ENCODE peak calls at places on chromosome 7, in eight cellular contexts. C, G, J, Z, H, U, A and Y are unnamed samples.

GRCh38 chr7:102390697-102391484 is 5.3 kb upstream of the PRKRIP1 start:
- DNase-seq in C (peak; percentile 45), G (peak; percentile 72), J (peak; percentile 35), Z (peak; percentile 33), H (no peak), U (peak; percentile 92), A (peak; percentile 42), Y (peak; percentile 60)

GRCh38 chr7:66413379-66414114 is 208.4 kb downstream of the TPST1 start:
- DNase-seq in C (peak; percentile 68), G (peak; percentile 88), J (peak; percentile 66), Z (peak; percentile 88), H (peak; percentile 24), U (peak; percentile 89), A (peak; percentile 92), Y (peak; percentile 65)

GRCh38 chr7:15720849-15721471 is 34.5 kb upstream of the MEOX2 start:
- DNase-seq in C (no peak), G (peak; percentile 64), J (no peak), Z (no peak), H (peak; percentile 17), U (no peak), A (no peak), Y (peak; percentile 2)

GRCh38 chr7:1033546-1034145 is 10.7 kb upstream of the GPR146 start:
- DNase-seq in C (no peak), G (no peak), J (no peak), Z (no peak), H (no peak), U (no peak), A (no peak), Y (no peak)

GRCh38 chr7:140656548-140657515 is 15.9 kb upstream of the ADCK2 start:
- DNase-seq in C (no peak), G (peak; percentile 49), J (no peak), Z (no peak), H (no peak), U (peak; percentile 58), A (no peak), Y (no peak)

GRCh38 chr7:24123061-24123460 is 160.9 kb upstream of the NPY start:
- DNase-seq in C (no peak), G (no peak), J (no peak), Z (no peak), H (no peak), U (no peak), A (no peak), Y (no peak)

GRCh38 chr7:116888895-116889294 is 26.5 kb downstream of the CAPZA2 start:
- DNase-seq in C (no peak), G (no peak), J (no peak), Z (no peak), H (no peak), U (no peak), A (no peak), Y (no peak)

GRCh38 chr7:24464846-24465245 is 108.4 kb upstream of the PALS2 start:
- DNase-seq in C (no peak), G (no peak), J (no peak), Z (no peak), H (no peak), U (no peak), A (no peak), Y (no peak)

GRCh38 chr7:38839846-38840245 is 69.1 kb downstream of the VPS41 start:
- DNase-seq in C (no peak), G (no peak), J (no peak), Z (no peak), H (no peak), U (no peak), A (no peak), Y (no peak)

GRCh38 chr7:69883399-69883821 is 285.1 kb downstream of the AUTS2 start:
- DNase-seq in C (no peak), G (no peak), J (no peak), Z (no peak), H (no peak), U (no peak), A (no peak), Y (no peak)

GRCh38 chr7:130441408-130441854 is 615 bp upstream of the CEP41 start:
- DNase-seq in C (no peak), G (no peak), J (no peak), Z (no peak), H (no peak), U (no peak), A (no peak), Y (no peak)

GRCh38 chr7:1846331-1847065 is 176.4 kb downstream of the ELFN1 start:
- DNase-seq in C (no peak), G (no peak), J (no peak), Z (no peak), H (no peak), U (peak; percentile 39), A (no peak), Y (no peak)

GRCh38 chr7:34281260-34281659 is 375.9 kb downstream of the BMPER start:
- DNase-seq in C (no peak), G (no peak), J (no peak), Z (no peak), H (no peak), U (no peak), A (no peak), Y (no peak)

GRCh38 chr7:93359520-93360198 is 127.5 kb downstream of the VPS50 start:
- DNase-seq in C (no peak), G (no peak), J (no peak), Z (no peak), H (no peak), U (no peak), A (no peak), Y (no peak)

GRCh38 chr7:179948-180694 is 12.2 kb upstream of the FAM20C start:
- DNase-seq in C (no peak), G (no peak), J (no peak), Z (no peak), H (no peak), U (no peak), A (no peak), Y (no peak)

GRCh38 chr7:152851881-152852417 is 92.4 kb downstream of the ACTR3B start:
- DNase-seq in C (no peak), G (no peak), J (no peak), Z (no peak), H (no peak), U (no peak), A (no peak), Y (no peak)

GRCh38 chr7:38908759-38909335 is at the start of gene VPS41:
- DNase-seq in C (peak; percentile 54), G (peak; percentile 72), J (peak; percentile 50), Z (peak; percentile 43), H (peak; percentile 32), U (peak; percentile 83), A (peak; percentile 60), Y (peak; percentile 51)

GRCh38 chr7:66693331-66693730 is 47.2 kb upstream of the RABGEF1 start:
- DNase-seq in C (no peak), G (no peak), J (no peak), Z (no peak), H (no peak), U (no peak), A (no peak), Y (no peak)

GRCh38 chr7:41540601-41541000 is 162.3 kb downstream of the INHBA start:
- DNase-seq in C (no peak), G (no peak), J (no peak), Z (no peak), H (no peak), U (no peak), A (no peak), Y (no peak)

GRCh38 chr7:73968511-73968910 is 59.5 kb upstream of the ELN start:
- DNase-seq in C (no peak), G (no peak), J (no peak), Z (no peak), H (no peak), U (no peak), A (no peak), Y (no peak)

GRCh38 chr7:115004121-115004520 is 82.2 kb downstream of the MDFIC start:
- DNase-seq in C (no peak), G (no peak), J (no peak), Z (no peak), H (no peak), U (no peak), A (no peak), Y (no peak)

GRCh38 chr7:43248961-43249807 is 136.7 kb downstream of the HECW1 start:
- DNase-seq in C (no peak), G (peak; percentile 56), J (no peak), Z (peak; percentile 18), H (no peak), U (no peak), A (no peak), Y (peak; percentile 50)

GRCh38 chr7:145156834-145157233 is 321.0 kb upstream of the TPK1 start:
- DNase-seq in C (no peak), G (no peak), J (no peak), Z (no peak), H (no peak), U (no peak), A (no peak), Y (no peak)

GRCh38 chr7:157671358-157672255 is 334.8 kb downstream of the DNAJB6 start:
- DNase-seq in C (no peak), G (no peak), J (no peak), Z (no peak), H (no peak), U (no peak), A (no peak), Y (no peak)

GRCh38 chr7:24972166-24972477 is 7.9 kb downstream of the OSBPL3 start:
- DNase-seq in C (no peak), G (no peak), J (no peak), Z (no peak), H (no peak), U (no peak), A (no peak), Y (no peak)

GRCh38 chr7:121547341-121548092 is 151.4 kb upstream of the FAM3C start:
- DNase-seq in C (no peak), G (peak; percentile 77), J (no peak), Z (no peak), H (no peak), U (no peak), A (peak; percentile 18), Y (no peak)